ENCODE peak calls at places on chromosomes 11 and 22, in nine cellular contexts. A is Peyer's patch, T is mammary epithelial cell, K is tibial nerve, J is thyroid gland, E is OCI-LY7, D is spleen, C is aorta, L is PC-3. P is an unnamed sample.

GRCh38 chr11:116239247-116239646 is 533.5 kb downstream of the BUD13 start:
- DNase-seq in E (no peak), L (no peak), D (no peak), A (no peak), C (no peak), T (no peak), K (no peak), J (no peak), P (no peak)

GRCh38 chr22:40469181-40469580 is 98.8 kb downstream of the SGSM3 start:
- DNase-seq in E (no peak), T (no peak), C (no peak), L (no peak), D (no peak), J (no peak), K (no peak), A (no peak), P (no peak)

GRCh38 chr11:103811870-103812509 is 224.4 kb upstream of the DDI1 start:
- DNase-seq in K (no peak), J (no peak), L (no peak), A (no peak), T (no peak), E (no peak), D (no peak), C (no peak), P (no peak)

GRCh38 chr11:62546937-62547625 is 475 bp upstream of the AHNAK start:
- DNase-seq in K (peak; percentile 45), A (no peak), T (peak; percentile 72), J (peak; percentile 40), D (no peak), C (peak; percentile 80), E (no peak), L (peak; percentile 77), P (no peak)

GRCh38 chr11:131186629-131187075 is 183.8 kb upstream of the NTM start:
- DNase-seq in L (no peak), K (no peak), T (no peak), J (no peak), A (no peak), C (no peak), D (no peak), E (no peak), P (no peak)

GRCh38 chr22:32888976-32889375 is 87.5 kb downstream of the TIMP3 start:
- DNase-seq in T (no peak), J (no peak), E (no peak), D (no peak), A (no peak), C (no peak), K (no peak), L (no peak), P (no peak)

GRCh38 chr22:35685731-35686130 is 31.9 kb upstream of the APOL5 start:
- DNase-seq in J (no peak), T (no peak), E (peak; percentile 43), D (no peak), C (no peak), L (no peak), A (no peak), K (no peak), P (no peak)

GRCh38 chr11:17560281-17561110 is 13.4 kb downstream of the OTOG start:
- DNase-seq in D (no peak), A (peak; percentile 2), L (no peak), J (no peak), C (peak; percentile 67), K (no peak), T (no peak), E (no peak), P (no peak)

GRCh38 chr22:49929553-49929979 is 11.1 kb downstream of the CRELD2 start:
- DNase-seq in E (peak; percentile 89), D (peak; percentile 97), T (no peak), K (no peak), A (peak; percentile 85), C (peak; percentile 92), L (peak; percentile 62), J (peak; percentile 66), P (no peak)

DNA sequence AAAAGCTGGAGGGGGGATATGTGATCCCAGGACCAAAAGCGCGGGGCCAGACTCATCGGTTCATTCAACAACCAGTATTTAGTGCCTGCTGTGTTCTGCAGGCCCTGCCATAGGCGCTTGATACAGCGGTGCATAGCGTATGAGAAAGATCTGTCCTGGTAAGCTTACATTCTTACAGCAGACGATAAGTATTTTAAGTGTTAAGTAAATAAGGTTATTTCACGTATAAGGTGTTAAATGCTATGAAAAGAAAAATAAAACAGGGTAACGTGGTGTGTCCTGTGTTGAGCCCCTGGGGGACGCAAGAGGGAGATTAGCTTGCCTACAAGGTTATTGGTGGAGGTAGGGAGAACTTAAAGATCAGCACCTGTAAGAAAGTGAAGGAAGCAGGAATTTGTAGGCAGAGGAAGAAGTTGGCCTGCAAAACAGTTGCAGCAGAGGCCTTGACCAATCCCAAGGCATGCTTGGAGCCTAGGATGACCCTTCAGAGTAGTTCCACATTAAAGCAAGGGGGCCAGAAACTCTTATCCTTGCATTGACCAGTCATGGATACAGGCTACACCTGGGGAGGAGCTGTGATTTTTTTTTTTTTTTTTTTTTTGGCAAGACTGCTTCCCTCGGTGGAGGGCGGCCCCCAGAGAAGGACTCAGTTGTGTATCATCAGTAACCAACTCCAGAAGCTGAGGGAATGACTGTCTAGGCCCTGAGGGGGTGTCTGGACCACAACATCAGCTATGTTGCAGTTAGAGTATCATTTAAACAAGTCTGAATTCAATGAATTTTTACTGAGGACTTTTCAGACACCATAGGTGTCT is 499 bp upstream of the LIPT2 start:
- DNase-seq in C (no peak), L (peak; percentile 80), D (no peak), A (no peak), J (peak; percentile 5), T (peak; percentile 94), E (no peak), K (peak; percentile 43), P (no peak)
- H3K4me3 ChIP-seq in C (peak overlapping the region; percentile 72), L (peak overlapping the region; percentile 92), D (peak overlapping the region; percentile 82), A (peak overlapping the region; percentile 96), J (peak overlapping the region; percentile 96), T (peak overlapping the region; percentile 88), E (peak overlapping the region; percentile 83), K (peak overlapping the region; percentile 81), P (peak overlapping the region; percentile 90)

GRCh38 chr22:42439821-42440674 is 7.8 kb upstream of the NFAM1 start:
- DNase-seq in E (peak; percentile 75), L (peak; percentile 17), K (peak; percentile 40), J (no peak), D (peak; percentile 84), C (peak; percentile 83), T (peak; percentile 38), A (no peak), P (peak; percentile 72)
- H3K4me1 ChIP-seq in E (peaks cover 89% of the 10 kb centered on the region), L (peaks cover 20% of the 10 kb centered on the region), K (peaks cover 17% of the 10 kb centered on the region), J (peaks cover 48% of the 10 kb centered on the region), D (peaks cover 84% of the 10 kb centered on the region), C (no peaks in the 10 kb centered on the region), T (peaks cover 28% of the 10 kb centered on the region), A (no peaks in the 10 kb centered on the region), P (peaks cover 31% of the 10 kb centered on the region)

GRCh38 chr11:70268526-70268925 is 2.0 kb upstream of the PPFIA1 start:
- DNase-seq in J (no peak), T (no peak), D (peak; percentile 35), K (no peak), L (no peak), A (no peak), C (peak; percentile 22), E (no peak), P (no peak)

GRCh38 chr11:70267405-70267950 is 3.0 kb upstream of the PPFIA1 start:
- DNase-seq in T (no peak), D (no peak), J (no peak), L (no peak), C (peak; percentile 23), A (no peak), E (no peak), K (no peak), P (no peak)

GRCh38 chr11:70270104-70270876 is at the start of gene PPFIA1:
- DNase-seq in K (peak; percentile 85), T (peak; percentile 96), E (peak; percentile 97), D (peak; percentile 98), C (peak; percentile 98), L (peak; percentile 99), J (peak; percentile 97), A (peak; percentile 96), P (peak; percentile 93)

GRCh38 chr11:70263363-70263762 is 7.1 kb upstream of the PPFIA1 start:
- DNase-seq in T (no peak), D (no peak), A (no peak), K (no peak), E (no peak), J (no peak), C (peak; percentile 34), L (no peak), P (no peak)

DNA sequence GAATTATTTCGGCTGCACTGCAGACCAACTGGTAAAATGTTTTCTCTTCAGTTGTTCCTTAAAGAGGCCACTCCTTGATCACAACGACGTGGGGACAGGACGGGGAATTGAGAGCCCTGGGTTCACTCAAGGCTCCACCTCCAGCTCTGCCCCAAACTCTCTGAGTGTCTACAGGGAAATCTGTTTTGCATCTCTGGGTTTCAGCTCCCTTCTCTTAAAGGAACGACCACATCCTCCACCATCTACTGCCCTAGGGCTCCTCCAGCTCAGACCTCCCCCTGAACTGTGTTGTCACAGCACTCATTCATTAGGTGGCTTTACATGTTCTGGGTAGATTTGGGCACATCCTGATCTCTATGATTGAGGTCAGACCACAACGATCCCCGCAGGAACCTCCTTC is 5.1 kb upstream of the PPFIA1 start:
- DNase-seq in A (no peak), L (no peak), J (no peak), T (no peak), E (peak; percentile 60), C (no peak), K (no peak), D (no peak), P (no peak)
- H3K4me3 ChIP-seq in A (no peak overlapping the region), L (no peak overlapping the region), J (no peak overlapping the region), T (no peak overlapping the region), E (peak overlapping the region; percentile 8), C (no peak overlapping the region), K (no peak overlapping the region), D (no peak overlapping the region), P (no peak overlapping the region)

GRCh38 chr11:69030324-69030723 is 17.3 kb upstream of the MRGPRF start:
- DNase-seq in L (no peak), T (no peak), C (no peak), J (no peak), E (no peak), K (no peak), D (no peak), A (no peak), P (no peak)

GRCh38 chr11:69022268-69022667 is 9.2 kb upstream of the MRGPRF start:
- DNase-seq in D (no peak), C (peak; percentile 75), J (peak; percentile 84), L (no peak), K (no peak), E (no peak), A (no peak), T (no peak), P (peak; percentile 86)

GRCh38 chr11:69027704-69028372 is 14.8 kb upstream of the MRGPRF start:
- DNase-seq in A (no peak), J (no peak), D (no peak), E (no peak), K (no peak), C (no peak), L (no peak), T (no peak), P (no peak)

GRCh38 chr11:69018924-69019323 is 5.9 kb upstream of the MRGPRF start:
- DNase-seq in A (no peak), E (no peak), D (no peak), L (no peak), T (no peak), K (no peak), C (peak; percentile 88), J (no peak), P (peak; percentile 90)

DNA sequence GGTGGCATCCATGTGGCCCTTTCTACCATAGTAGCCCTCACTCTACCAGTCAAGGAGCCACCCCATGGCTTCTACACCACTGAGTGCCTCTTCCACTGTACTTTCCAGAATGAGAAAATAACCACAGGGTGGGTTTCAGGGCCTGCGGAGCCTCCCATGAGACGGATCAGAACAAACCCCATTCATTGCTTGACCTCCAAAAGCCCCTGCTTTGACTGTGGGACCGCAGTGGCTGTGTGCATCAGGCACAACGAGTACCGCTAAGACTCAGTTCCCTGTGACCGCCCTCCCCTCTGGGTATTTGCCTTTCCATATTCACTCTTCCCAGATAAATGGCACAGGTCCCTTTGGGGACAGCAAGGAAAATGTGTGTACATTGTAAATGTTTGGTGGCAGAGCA is 11.5 kb upstream of the MRGPRF start:
- DNase-seq in C (no peak), K (no peak), A (no peak), E (no peak), D (no peak), L (no peak), T (no peak), J (no peak), P (no peak)
- H3K4me1 ChIP-seq in C (no peaks in the 10 kb centered on the region), K (no peaks in the 10 kb centered on the region), A (no peaks in the 10 kb centered on the region), E (no peaks in the 10 kb centered on the region), D (peaks cover 14% of the 10 kb centered on the region), L (no peaks in the 10 kb centered on the region), T (no peaks in the 10 kb centered on the region), J (peaks cover 7% of the 10 kb centered on the region), P (peaks cover 6% of the 10 kb centered on the region)